ENCODE peak calls at places on chromosomes 16 and 17, in four cellular contexts. I is GM06990, O is HFFc6, K is AG09319. B is an unnamed sample.

GRCh38 chr17:68089881-68090280 is 54.3 kb downstream of the KPNA2 start:
- DNase-seq in I (no peak), O (peak), K (no peak), B (no peak)

GRCh38 chr17:44758414-44759095 is at the start of gene ADAM11:
- DNase-seq in I (no peak), K (no peak), O (no peak), B (no peak)

GRCh38 chr16:68346892-68347480 is 36.2 kb downstream of the PRMT7 start:
- DNase-seq in O (no peak), I (no peak), K (no peak), B (no peak)

GRCh38 chr17:78148286-78149016 is 2.3 kb downstream of the C17orf99 start:
- DNase-seq in I (no peak), O (no peak), K (no peak), B (no peak)

GRCh38 chr17:17870292-17870691 is 33.5 kb upstream of the SREBF1 start:
- DNase-seq in K (no peak), I (no peak), O (no peak), B (no peak)

GRCh38 chr17:27921077-27921476 is 27.9 kb upstream of the LYRM9 start:
- DNase-seq in O (no peak), K (no peak), I (no peak), B (no peak)

GRCh38 chr17:34998205-34998604 is 17.9 kb downstream of the LIG3 start:
- DNase-seq in O (peak), K (no peak), I (peak), B (no peak)

GRCh38 chr16:1899641-1900451 is 18.4 kb downstream of the HS3ST6 start:
- DNase-seq in K (no peak), O (no peak), I (no peak), B (no peak)

GRCh38 chr16:67782567-67783352 is 23.6 kb downstream of the RANBP10 start:
- DNase-seq in O (no peak), K (no peak), I (no peak), B (no peak)

GRCh38 chr16:65576631-65577030 is 454.8 kb upstream of the CDH11 start:
- DNase-seq in K (no peak), O (no peak), I (no peak), B (no peak)

GRCh38 chr17:80855968-80856862 is 135.4 kb upstream of the CHMP6 start:
- DNase-seq in I (peak), O (peak), K (peak), B (peak)

GRCh38 chr16:50742521-50743150 is 750 bp downstream of the CYLD start:
- DNase-seq in I (no peak), O (peak), K (no peak), B (peak)

GRCh38 chr16:24771132-24771778 is 41.8 kb downstream of the TNRC6A start:
- DNase-seq in K (no peak), I (no peak), O (peak), B (no peak)

GRCh38 chr16:1288813-1289479 is 20.5 kb upstream of the UBE2I start:
- DNase-seq in K (no peak), O (no peak), I (no peak), B (no peak)

GRCh38 chr17:49787932-49788442 is 494 bp upstream of the KAT7 start:
- DNase-seq in I (no peak), O (no peak), K (no peak), B (no peak)

GRCh38 chr17:49789278-49789578 is 747 bp downstream of the KAT7 start:
- DNase-seq in O (no peak), K (no peak), I (no peak), B (no peak)

GRCh38 chr17:49793309-49793708 is 4.8 kb downstream of the KAT7 start:
- DNase-seq in I (no peak), K (no peak), O (no peak), B (no peak)

GRCh38 chr17:49784636-49785035 is 3.8 kb upstream of the KAT7 start:
- DNase-seq in O (no peak), K (no peak), I (no peak), B (no peak)

GRCh38 chr17:49788443-49789277 is at the start of gene KAT7:
- DNase-seq in O (peak), K (peak), I (peak), B (peak)
- TF ChIP-seq CTCF in O (peak), K (no peak), I (no peak), B (no peak)

GRCh38 chr17:61307905-61308886 is 91.4 kb upstream of the TBX2 start:
- DNase-seq in K (peak), O (peak), I (no peak), B (peak)
- TF ChIP-seq CTCF in K (peak), O (peak), I (no peak), B (peak)

GRCh38 chr17:50440172-50440837 is 14.3 kb downstream of the ACSF2 start:
- DNase-seq in I (no peak), K (no peak), O (no peak), B (no peak)

GRCh38 chr17:50437409-50437808 is 11.4 kb downstream of the ACSF2 start:
- DNase-seq in I (no peak), K (no peak), O (no peak), B (no peak)

GRCh38 chr17:50439008-50439407 is 13.0 kb downstream of the ACSF2 start:
- DNase-seq in K (no peak), O (no peak), I (no peak), B (no peak)

GRCh38 chr17:50443492-50444051 is 17.6 kb downstream of the ACSF2 start:
- DNase-seq in K (no peak), I (no peak), O (no peak), B (no peak)

DNA sequence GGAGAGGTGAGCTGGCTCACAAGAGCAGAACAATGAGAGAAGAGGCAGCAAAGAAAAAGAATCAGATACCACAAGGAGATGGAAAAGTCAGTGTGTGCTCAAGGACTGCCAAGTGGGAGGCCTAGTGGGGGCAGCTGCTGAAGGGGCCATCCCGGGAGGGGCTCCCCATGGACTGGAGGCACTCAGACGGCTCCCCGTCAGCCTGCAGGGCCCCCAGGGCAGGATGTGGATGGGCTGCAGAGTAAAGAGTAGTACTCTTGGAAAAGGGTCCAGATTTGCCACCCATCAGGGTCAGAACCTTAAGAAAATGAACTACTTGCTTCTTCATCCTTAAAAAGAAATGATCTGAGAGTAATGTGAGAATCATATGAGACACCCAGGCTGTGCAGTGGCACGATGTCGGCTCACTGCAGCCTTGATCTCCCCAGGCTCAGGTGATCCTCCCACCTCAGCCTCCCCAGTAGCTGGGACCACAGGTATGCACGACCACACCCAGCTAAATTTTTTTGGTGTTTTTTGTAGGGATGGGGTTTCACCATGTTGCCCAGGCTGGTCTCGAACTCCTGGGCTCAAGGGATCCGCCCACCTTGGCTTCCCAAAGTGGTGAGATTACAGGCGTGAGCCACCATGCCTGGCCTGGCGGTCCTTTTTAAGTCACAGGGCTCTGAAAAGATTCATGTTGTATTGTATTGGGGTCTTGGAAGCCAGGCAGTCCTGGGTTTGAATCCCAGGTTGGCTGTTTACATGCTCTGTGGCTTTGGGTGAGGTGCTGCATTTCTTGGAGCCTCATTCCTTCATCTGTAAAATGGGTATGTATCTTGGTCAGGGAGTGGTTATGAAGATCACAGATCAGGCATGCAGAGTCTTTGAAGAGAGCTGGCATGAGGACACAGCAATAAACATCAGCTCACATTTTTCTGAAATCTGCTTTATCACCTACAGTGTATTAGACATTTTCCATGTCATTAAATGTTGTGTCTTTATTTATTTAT is 15.1 kb downstream of the ACSF2 start:
- DNase-seq in O (no peak), I (no peak), K (no peak), B (no peak)
- TF ChIP-seq CTCF in O (no peak), I (no peak), K (no peak), B (no peak)

GRCh38 chr17:81878294-81878693 is 7.2 kb upstream of the ARHGDIA start:
- DNase-seq in K (no peak), I (no peak), O (no peak), B (no peak)
- TF ChIP-seq CTCF in K (no peak), I (no peak), O (no peak), B (no peak)

GRCh38 chr16:88662843-88663606 is at the start of gene MVD:
- DNase-seq in O (peak), I (peak), K (peak), B (peak)
- TF ChIP-seq CTCF in O (peak), I (peak), K (no peak), B (no peak)

DNA sequence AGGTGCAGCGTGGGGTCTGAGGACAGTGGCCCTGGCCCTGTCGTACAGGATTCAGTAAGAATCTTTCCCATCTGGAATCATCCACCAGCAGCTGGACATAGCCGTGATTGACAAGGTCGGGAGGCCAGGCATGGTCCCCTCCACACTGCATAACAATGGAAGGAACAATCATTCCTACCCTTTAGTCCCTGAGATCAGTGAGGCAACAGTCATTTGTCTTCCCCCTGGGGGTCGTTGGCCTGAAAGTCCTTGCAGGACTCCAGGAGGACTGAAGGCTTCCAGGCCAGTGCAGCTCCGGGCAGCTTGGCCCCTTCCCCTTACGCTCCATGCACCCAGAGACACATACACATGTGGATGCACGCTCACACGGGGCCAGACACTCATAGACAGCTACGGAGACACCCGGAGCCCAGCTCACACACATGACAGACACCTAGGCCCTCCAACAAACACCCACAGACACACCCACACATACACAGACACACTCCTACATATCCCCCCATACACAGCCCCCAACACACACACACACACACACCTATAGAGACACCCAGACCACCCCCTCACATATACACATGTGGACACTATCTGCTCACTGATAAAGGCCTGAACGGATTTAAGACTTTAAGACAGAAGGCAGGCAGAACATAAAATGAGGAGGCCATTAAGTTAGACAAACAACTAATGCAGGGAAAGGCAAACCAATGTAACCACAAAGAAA is 42.9 kb downstream of the LITAF start:
- DNase-seq in K (no peak), I (no peak), O (no peak), B (no peak)
- TF ChIP-seq CTCF in K (no peak), I (no peak), O (no peak), B (no peak)

GRCh38 chr16:86088287-86088686 is 189.3 kb downstream of the IRF8 start:
- DNase-seq in O (no peak), K (no peak), I (no peak), B (no peak)

GRCh38 chr16:86088816-86089215 is 189.9 kb downstream of the IRF8 start:
- DNase-seq in O (no peak), K (no peak), I (no peak), B (no peak)

GRCh38 chr16:86089341-86089900 is 190.5 kb downstream of the IRF8 start:
- DNase-seq in O (no peak), I (no peak), K (no peak), B (no peak)

GRCh38 chr16:86090461-86091170 is 191.7 kb downstream of the IRF8 start:
- DNase-seq in K (no peak), O (no peak), I (no peak), B (no peak)

DNA sequence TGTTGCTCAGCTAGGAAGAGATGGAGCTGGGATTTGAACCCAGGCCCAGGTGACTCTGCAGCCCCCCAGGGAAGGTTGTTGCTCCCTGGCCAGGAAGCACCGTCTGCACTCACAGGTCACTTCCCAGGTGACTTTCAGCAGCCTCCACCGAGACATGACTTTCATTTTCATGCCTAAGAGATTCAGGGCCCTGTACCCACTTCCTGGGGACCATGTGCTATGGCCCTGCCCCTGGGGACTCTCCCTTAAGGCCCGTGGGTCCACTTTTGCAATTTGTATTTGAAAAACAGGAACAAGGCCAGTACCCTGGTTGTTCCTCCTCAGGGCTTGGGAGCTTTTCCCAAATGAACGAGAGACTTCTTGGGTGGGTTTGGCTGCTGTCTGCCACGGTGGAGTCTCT is 191.0 kb downstream of the IRF8 start:
- DNase-seq in K (no peak), I (peak), O (no peak), B (no peak)
- TF ChIP-seq CTCF in K (no peak), I (no peak), O (no peak), B (no peak)

GRCh38 chr16:3174618-3175148 is 13.3 kb upstream of the OR1F1 start:
- DNase-seq in O (no peak), K (no peak), I (no peak), B (no peak)

GRCh38 chr16:3171855-3172593 is 16.0 kb upstream of the OR1F1 start:
- DNase-seq in O (peak), K (no peak), I (peak), B (no peak)

GRCh38 chr16:3171181-3171854 is 16.7 kb upstream of the OR1F1 start:
- DNase-seq in K (no peak), O (no peak), I (no peak), B (no peak)

GRCh38 chr16:3175157-3176153 is 12.5 kb upstream of the OR1F1 start:
- DNase-seq in I (peak), O (peak), K (no peak), B (no peak)

DNA sequence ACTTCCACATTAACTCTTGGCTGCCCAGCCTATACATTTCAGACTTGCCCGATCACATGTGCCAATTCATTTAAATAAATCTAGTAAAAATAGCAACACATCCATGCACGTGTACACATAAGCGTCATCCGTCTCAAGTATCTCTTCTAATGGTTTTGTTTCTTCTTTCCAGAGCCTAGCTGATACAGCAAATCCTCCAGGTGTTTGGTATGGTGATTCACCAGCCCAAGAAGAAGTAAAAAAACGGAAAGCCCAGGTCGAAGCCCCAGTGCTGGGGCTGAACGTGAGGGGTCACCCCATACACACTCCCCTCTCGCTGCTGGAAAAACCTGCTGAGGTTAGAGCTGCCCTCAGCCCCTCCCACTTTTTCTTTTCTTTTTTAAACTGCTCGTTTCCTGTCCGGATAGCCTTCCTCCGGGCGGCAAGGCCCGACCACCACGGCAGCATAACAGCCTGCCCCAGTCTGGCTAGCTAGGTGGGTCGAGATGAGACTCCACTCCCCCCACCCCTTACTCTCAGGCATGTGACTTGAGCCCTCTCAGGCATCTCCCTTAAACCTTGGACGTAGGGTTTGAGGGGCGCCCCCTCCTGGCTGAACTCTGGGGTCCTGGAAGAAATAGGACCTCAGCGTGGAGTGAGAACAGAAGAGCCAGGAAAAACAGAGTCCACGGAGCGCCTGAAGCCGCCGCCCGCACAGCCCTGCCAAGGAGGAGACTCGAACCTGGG is 13.9 kb upstream of the OR1F1 start:
- DNase-seq in O (no peak), K (no peak), I (peak), B (no peak)
- TF ChIP-seq CTCF in O (peak), K (peak), I (peak), B (peak)

DNA sequence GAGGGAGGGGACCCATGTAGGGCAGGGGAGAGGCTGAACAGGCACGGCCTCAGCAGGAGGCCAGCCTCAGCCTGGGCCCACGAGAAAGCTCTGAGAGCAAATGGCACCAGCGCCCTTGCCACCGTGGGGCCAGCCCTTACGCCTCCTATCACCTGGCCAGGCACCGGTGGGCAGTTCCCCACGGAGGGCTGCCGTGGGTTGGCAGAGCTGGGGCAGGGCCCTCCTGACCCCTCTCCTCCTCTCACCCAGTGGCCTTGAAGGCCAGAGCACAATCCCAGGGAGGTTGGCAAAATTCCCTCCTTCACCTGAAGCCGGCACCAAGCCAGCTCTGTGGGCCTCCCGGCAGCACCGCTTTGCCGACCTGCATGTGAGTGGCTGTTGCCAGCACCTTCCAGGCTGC is 53.1 kb upstream of the ENPP7 start:
- DNase-seq in O (no peak), I (no peak), K (no peak), B (no peak)
- TF ChIP-seq CTCF in O (no peak), I (no peak), K (no peak), B (no peak)

DNA sequence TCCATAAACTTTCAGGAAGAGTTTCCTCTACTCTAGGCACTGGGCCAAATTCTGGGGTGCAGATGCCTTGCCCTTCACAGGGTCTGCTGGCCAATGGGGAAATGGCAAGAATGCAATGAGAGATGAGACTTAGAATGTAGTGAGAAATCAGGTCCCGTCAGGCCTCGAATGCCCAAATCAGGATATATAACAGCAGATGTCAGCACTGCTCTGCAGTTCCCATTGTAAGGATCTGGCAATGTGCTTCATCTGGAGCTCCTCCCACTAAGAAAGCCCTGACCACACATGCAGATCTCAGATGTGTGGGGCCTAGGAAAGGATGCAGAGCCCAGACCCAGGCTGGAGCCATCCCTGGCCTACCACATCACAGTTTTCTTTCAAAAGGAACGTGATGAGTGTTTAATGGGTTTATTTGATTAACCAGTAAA is 13.9 kb upstream of the LPCAT2 start:
- DNase-seq in O (peak), K (peak), I (no peak), B (peak)
- TF ChIP-seq CTCF in O (peak), K (peak), I (no peak), B (peak)

B was measured in BJ.